ENCODE peak calls at places on chromosomes 16 and 17, in four cellular contexts. Y, N, J and A are unnamed samples.

GRCh38 chr16:50458694-50459271 is 89.4 kb upstream of the NKD1 start:
- DNase-seq in Y (peak; percentile 15), J (no peak), N (no peak), A (no peak)

GRCh38 chr16:13634921-13635320 is 285.0 kb upstream of the ERCC4 start:
- DNase-seq in Y (no peak), N (no peak), J (no peak), A (no peak)

GRCh38 chr17:38463451-38463858 is 35.2 kb downstream of the ARHGAP23 start:
- DNase-seq in Y (no peak), N (peak; percentile 31), J (no peak), A (no peak)

GRCh38 chr16:81861503-81861902 is 82.4 kb downstream of the PLCG2 start:
- DNase-seq in J (no peak), Y (no peak), N (no peak), A (no peak)

GRCh38 chr16:920722-921121 is 50.1 kb downstream of the LMF1 start:
- DNase-seq in N (peak; percentile 51), Y (no peak), J (no peak), A (no peak)

GRCh38 chr16:68713430-68713829 is 23.7 kb upstream of the CDH1 start:
- DNase-seq in N (no peak), J (no peak), Y (no peak), A (no peak)

GRCh38 chr17:40952675-40953074 is 14.1 kb downstream of the KRT39 start:
- DNase-seq in J (no peak), Y (no peak), N (no peak), A (no peak)

GRCh38 chr17:44793885-44794698 is 35.3 kb downstream of the ADAM11 start:
- DNase-seq in N (no peak), Y (no peak), J (no peak), A (peak; percentile 30)

GRCh38 chr16:53692146-53692545 is 11.5 kb downstream of the RPGRIP1L start:
- DNase-seq in J (no peak), N (no peak), Y (no peak), A (no peak)

GRCh38 chr16:83994087-83994486 is 26.0 kb downstream of the NECAB2 start:
- DNase-seq in J (no peak), Y (no peak), N (no peak), A (no peak)

GRCh38 chr16:81324808-81325207 is 10.0 kb downstream of the GAN start:
- DNase-seq in Y (no peak), J (no peak), N (no peak), A (no peak)

GRCh38 chr17:46782250-46782953 is 36.1 kb downstream of the WNT3 start:
- DNase-seq in J (peak; percentile 77), N (no peak), Y (no peak), A (peak; percentile 62)

GRCh38 chr16:48354877-48355585 is 30.2 kb downstream of the SIAH1 start:
- DNase-seq in N (no peak), J (no peak), Y (no peak), A (no peak)

GRCh38 chr17:79301469-79301868 is 226.8 kb downstream of the ENGASE start:
- DNase-seq in J (peak; percentile 21), N (no peak), Y (no peak), A (no peak)

GRCh38 chr16:54048994-54049929 is 237.3 kb downstream of the IRX3 start:
- DNase-seq in Y (no peak), J (no peak), N (no peak), A (no peak)

GRCh38 chr17:15039366-15039765 is 225.8 kb downstream of the PMP22 start:
- DNase-seq in Y (no peak), N (no peak), J (no peak), A (peak; percentile 2)

GRCh38 chr17:31579265-31579664 is 187.8 kb downstream of the RAB11FIP4 start:
- DNase-seq in N (no peak), Y (peak; percentile 76), J (no peak), A (peak; percentile 67)

GRCh38 chr17:15213381-15214087 is 51.6 kb downstream of the PMP22 start:
- DNase-seq in J (peak; percentile 18), N (no peak), Y (no peak), A (no peak)

GRCh38 chr17:66373079-66373478 is 70.7 kb downstream of the PRKCA start:
- DNase-seq in Y (no peak), N (no peak), J (no peak), A (no peak)

GRCh38 chr16:10776280-10776679 is 32.6 kb downstream of the NUBP1 start:
- DNase-seq in Y (no peak), N (no peak), J (no peak), A (no peak)

GRCh38 chr16:84043486-84044107 is 1.0 kb upstream of the SLC38A8 start:
- DNase-seq in N (no peak), Y (no peak), J (no peak), A (no peak)

GRCh38 chr16:87963400-87963799 is 12.2 kb downstream of the BANP start:
- DNase-seq in J (no peak), N (no peak), Y (no peak), A (peak; percentile 84)

GRCh38 chr16:3175157-3176153 is 12.5 kb upstream of the OR1F1 start:
- DNase-seq in Y (no peak), N (no peak), J (no peak), A (peak; percentile 57)

GRCh38 chr17:79783891-79784290 is 5.9 kb downstream of the CBX2 start:
- DNase-seq in Y (no peak), J (no peak), N (no peak), A (no peak)

GRCh38 chr17:45895304-45895968 is 1.1 kb downstream of the MAPT start:
- DNase-seq in N (no peak), Y (peak; percentile 62), J (no peak), A (no peak)

GRCh38 chr16:51408357-51408756 is 257.3 kb upstream of the SALL1 start:
- DNase-seq in J (no peak), Y (no peak), N (no peak), A (no peak)

GRCh38 chr17:49223517-49224197 is 6.9 kb downstream of the PHOSPHO1 start:
- DNase-seq in Y (no peak), J (peak; percentile 59), N (peak; percentile 49), A (peak; percentile 62)

GRCh38 chr17:43211480-43212402 is at the start of gene TMEM106A:
- DNase-seq in N (peak; percentile 51), J (peak; percentile 81), Y (peak; percentile 82), A (peak; percentile 88)

GRCh38 chr17:82003411-82004381 is 19.0 kb downstream of the CENPX start:
- DNase-seq in N (peak; percentile 72), J (no peak), Y (peak; percentile 70), A (peak; percentile 99)

GRCh38 chr16:1620391-1620790 is 8.2 kb downstream of the CRAMP1 start:
- DNase-seq in Y (no peak), N (no peak), J (no peak), A (no peak)

GRCh38 chr17:69757794-69758430 is 317.1 kb upstream of the KCNJ16 start:
- DNase-seq in N (no peak), J (no peak), Y (no peak), A (peak; percentile 77)

GRCh38 chr17:31605761-31606160 is 214.3 kb downstream of the RAB11FIP4 start:
- DNase-seq in Y (peak; percentile 14), J (no peak), N (no peak), A (no peak)

GRCh38 chr16:56643080-56643778 is 4.8 kb downstream of the MT1A start:
- DNase-seq in J (no peak), N (peak; percentile 19), Y (peak; percentile 75), A (no peak)
- H3K27ac ChIP-seq in J (no peak overlapping the region), N (no peak overlapping the region), Y (no peak overlapping the region), A (no peak overlapping the region)

GRCh38 chr17:76714336-76714735 is 3.6 kb upstream of the MXRA7 start:
- DNase-seq in J (no peak), N (no peak), Y (no peak), A (no peak)

GRCh38 chr17:76715462-76715830 is 4.7 kb upstream of the MXRA7 start:
- DNase-seq in N (no peak), Y (no peak), J (no peak), A (no peak)

GRCh38 chr17:76713765-76714164 is 3.0 kb upstream of the MXRA7 start:
- DNase-seq in Y (no peak), J (no peak), N (no peak), A (no peak)

GRCh38 chr17:76716146-76716833 is 5.5 kb upstream of the MXRA7 start:
- DNase-seq in J (no peak), Y (no peak), N (peak; percentile 17), A (peak; percentile 82)

GRCh38 chr17:76714822-76715461 is 4.2 kb upstream of the MXRA7 start:
- DNase-seq in Y (no peak), N (peak; percentile 78), J (peak; percentile 82), A (peak; percentile 82)
- H3K36me3 ChIP-seq in Y (peaks cover 8% of the 10 kb centered on the region), N (peaks cover 68% of the 10 kb centered on the region), J (peaks cover 66% of the 10 kb centered on the region), A (peaks cover 92% of the 10 kb centered on the region)

GRCh38 chr17:74521701-74522201 is 9.5 kb downstream of the CD300LB start:
- DNase-seq in N (no peak), J (no peak), Y (peak; percentile 42), A (peak; percentile 40)
- H3K27ac ChIP-seq in N (peak overlapping the region; percentile 50), J (no peak overlapping the region), Y (no peak overlapping the region), A (no peak overlapping the region)

DNA sequence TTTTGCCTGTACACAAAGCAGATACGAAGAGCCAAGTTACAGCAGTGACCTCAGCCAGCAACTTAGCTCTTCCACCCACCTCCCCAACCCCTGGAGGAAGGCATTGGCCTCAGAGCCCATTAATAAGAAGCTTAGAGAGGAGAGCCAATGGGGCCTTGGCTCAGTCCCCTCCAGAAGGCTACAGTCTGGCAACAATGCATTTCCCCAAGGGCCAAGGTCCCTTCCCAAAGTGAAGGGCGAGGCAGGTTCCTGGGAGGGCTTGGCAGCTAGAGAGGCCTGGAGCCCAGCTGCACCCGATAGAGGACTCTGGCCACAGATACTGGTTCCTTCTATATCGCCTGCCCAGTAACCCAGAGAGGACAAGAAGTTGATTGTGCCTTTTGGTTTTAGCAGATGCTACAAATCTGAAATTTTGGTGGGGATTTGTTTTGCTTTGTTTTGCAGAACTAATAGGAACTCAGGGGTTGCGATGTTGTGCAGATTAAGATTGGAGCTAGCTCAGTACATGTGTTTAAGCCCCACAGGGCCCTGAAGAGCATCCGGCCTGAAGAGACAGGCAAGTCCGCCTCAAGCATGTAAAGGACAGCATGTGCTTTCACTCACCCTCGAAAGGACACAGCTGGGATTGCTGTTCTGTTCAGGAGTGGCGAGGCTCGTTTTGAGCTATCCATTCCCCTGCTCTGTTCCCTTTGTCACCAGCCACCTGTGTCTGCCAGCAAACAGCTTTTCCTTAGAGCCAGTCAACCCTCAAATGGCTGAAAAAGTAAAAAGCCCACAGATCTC is 12.0 kb upstream of the PNPO start:
- DNase-seq in Y (no peak), J (no peak), N (no peak), A (no peak)
- H3K36me3 ChIP-seq in Y (peaks cover 6% of the 10 kb centered on the region), J (peaks cover 45% of the 10 kb centered on the region), N (peaks cover 78% of the 10 kb centered on the region), A (peaks cover 31% of the 10 kb centered on the region)

GRCh38 chr17:75875182-75875939 is 3.0 kb downstream of the TRIM47 start:
- DNase-seq in J (no peak), Y (no peak), N (no peak), A (no peak)
- H3K27ac ChIP-seq in J (peak overlapping the region; percentile 82), Y (peak overlapping the region; percentile 95), N (peak overlapping the region; percentile 86), A (no peak overlapping the region)